ENCODE peak calls at places on chromosomes 11 and 22, in six cellular contexts. W is nephron progenitor cell; D is stimulated activated CD8-positive, alpha-beta memory T cell treated with anti-CD3 and anti-CD28 coated beads, Interleukin-15, amount 100 ng/mL, for 24 hours; C is SW480; O is stimulated activated CD4-positive, alpha-beta T cell treated with anti-CD3 and anti-CD28 coated beads, Interleukin-1b, Interleukin-23, amount 100 ng/mL, for 24 hours; Z is left lung. S is an unnamed sample.

GRCh38 chr11:8989411-8989810 is 14.4 kb downstream of the NRIP3 start:
- DNase-seq in O (no peak), W (no peak), C (no peak), D (no peak), Z (no peak), S (no peak)

GRCh38 chr22:29914165-29914564 is 31.2 kb downstream of the MTMR3 start:
- DNase-seq in W (no peak), C (no peak), D (no peak), Z (no peak), O (no peak), S (no peak)

GRCh38 chr22:44623771-44624510 is 78.1 kb upstream of the PRR5 start:
- DNase-seq in D (no peak), O (no peak), C (no peak), W (peak), Z (no peak), S (peak)

GRCh38 chr11:85627998-85628770 is at the start of gene TMEM126B:
- DNase-seq in O (peak), Z (peak), C (peak), W (peak), D (peak), S (peak)

GRCh38 chr11:67288452-67289225 is 464 bp upstream of the ANKRD13D start:
- DNase-seq in Z (peak), W (peak), C (peak), O (peak), D (peak), S (peak)

GRCh38 chr22:44411226-44412135 is 86.6 kb downstream of the RTL6 start:
- DNase-seq in D (no peak), C (no peak), Z (no peak), W (no peak), O (no peak), S (no peak)

GRCh38 chr11:8841899-8842298 is 69.1 kb upstream of the AKIP1 start:
- DNase-seq in C (no peak), D (no peak), Z (no peak), O (no peak), W (no peak), S (no peak)

GRCh38 chr11:84800755-84801346 is 826.3 kb downstream of the DLG2 start:
- DNase-seq in O (no peak), Z (no peak), C (peak), W (no peak), D (no peak), S (peak)

GRCh38 chr22:36612458-36612857 is 83.5 kb upstream of the EIF3D start:
- DNase-seq in O (no peak), D (no peak), W (no peak), C (peak), Z (no peak), S (no peak)

GRCh38 chr11:96242971-96243647 is 99.9 kb downstream of the MAML2 start:
- DNase-seq in C (peak), W (peak), O (peak), D (peak), Z (peak), S (peak)

GRCh38 chr22:43423046-43423445 is 11.2 kb downstream of the MPPED1 start:
- DNase-seq in D (no peak), O (no peak), C (no peak), Z (no peak), W (no peak), S (no peak)

GRCh38 chr11:18046116-18046777 is at the start of gene TPH1:
- DNase-seq in W (peak), D (no peak), O (no peak), C (peak), Z (peak), S (no peak)

GRCh38 chr11:130553306-130553705 is 104.9 kb downstream of the ADAMTS15 start:
- DNase-seq in Z (no peak), W (no peak), C (no peak), O (no peak), D (no peak), S (no peak)